ENCODE peak calls at places on chromosomes 13 and 19, in five cellular contexts. Y is heart right ventricle, K is left lung, O is brain microvascular endothelial cell, N is IMR-90. F is an unnamed sample.

GRCh38 chr19:31761281-31761913 is 412.2 kb upstream of the TSHZ3 start:
- DNase-seq in Y (no peak), K (no peak), O (no peak), N (no peak), F (no peak)

GRCh38 chr19:35943542-35944301 is 7.5 kb downstream of the LRFN3 start:
- DNase-seq in Y (no peak), K (no peak), O (no peak), N (no peak), F (no peak)

GRCh38 chr13:25978961-25979360 is 72.9 kb downstream of the SHISA2 start:
- DNase-seq in Y (no peak), K (no peak), O (no peak), N (no peak), F (no peak)

GRCh38 chr13:23654111-23655110 is 84.2 kb downstream of the TNFRSF19 start:
- DNase-seq in Y (peak), K (no peak), O (peak), N (peak), F (no peak)

GRCh38 chr13:37173214-37173613 is 67.8 kb upstream of the CSNK1A1L start:
- DNase-seq in Y (no peak), K (no peak), O (peak), N (peak), F (no peak)

GRCh38 chr19:54147676-54148075 is 10.1 kb downstream of the CNOT3 start:
- DNase-seq in Y (peak), K (no peak), O (no peak), N (peak), F (no peak)

GRCh38 chr13:76019421-76020044 is 383.4 kb downstream of the LMO7 start:
- DNase-seq in Y (peak), K (no peak), O (no peak), N (no peak), F (no peak)

GRCh38 chr13:85254641-85255040 is 544.6 kb downstream of the SLITRK6 start:
- DNase-seq in Y (no peak), K (no peak), O (no peak), N (no peak), F (no peak)

GRCh38 chr13:43895940-43896339 is 16.2 kb downstream of the LACC1 start:
- DNase-seq in Y (no peak), K (no peak), O (no peak), N (peak), F (no peak)

GRCh38 chr13:50038266-50038665 is 23.0 kb downstream of the KCNRG start:
- DNase-seq in Y (no peak), K (no peak), O (no peak), N (no peak), F (no peak)

GRCh38 chr19:14542721-14543328 is 13.4 kb downstream of the TECR start:
- DNase-seq in Y (no peak), K (no peak), O (no peak), N (no peak), F (no peak)

GRCh38 chr19:57903298-57904174 is 12.9 kb downstream of the ZNF417 start:
- DNase-seq in Y (no peak), K (no peak), O (no peak), N (peak), F (no peak)
- TF ChIP-seq CTCF in Y (peak), K (no peak), O (peak), N (peak), F (no peak)

GRCh38 chr13:27472941-27473340 is 22.6 kb upstream of the MTIF3 start:
- DNase-seq in Y (no peak), K (no peak), O (no peak), N (no peak), F (no peak)
- TF ChIP-seq CTCF in Y (no peak), K (no peak), O (no peak), N (no peak), F (no peak)

GRCh38 chr13:40993987-40994386 is 25.1 kb downstream of the ELF1 start:
- DNase-seq in Y (no peak), K (no peak), O (no peak), N (no peak), F (no peak)

GRCh38 chr13:40995997-40996396 is 23.1 kb downstream of the ELF1 start:
- DNase-seq in Y (no peak), K (no peak), O (no peak), N (no peak), F (no peak)

GRCh38 chr13:40993119-40993518 is 26.0 kb downstream of the ELF1 start:
- DNase-seq in Y (no peak), K (no peak), O (no peak), N (no peak), F (no peak)

GRCh38 chr13:40994581-40995230 is 24.4 kb downstream of the ELF1 start:
- DNase-seq in Y (no peak), K (no peak), O (no peak), N (no peak), F (no peak)

GRCh38 chr13:40992678-40993077 is 26.4 kb downstream of the ELF1 start:
- DNase-seq in Y (no peak), K (no peak), O (no peak), N (no peak), F (no peak)
- TF ChIP-seq CTCF in Y (no peak), K (no peak), O (no peak), N (no peak), F (no peak)

GRCh38 chr13:94992277-94992989 is 280.1 kb upstream of the SOX21 start:
- DNase-seq in Y (no peak), K (no peak), O (no peak), N (no peak), F (no peak)

GRCh38 chr13:94984974-94985373 is 272.6 kb upstream of the SOX21 start:
- DNase-seq in Y (no peak), K (no peak), O (no peak), N (no peak), F (no peak)

GRCh38 chr13:94987869-94988268 is 275.5 kb upstream of the SOX21 start:
- DNase-seq in Y (no peak), K (no peak), O (no peak), N (no peak), F (no peak)

GRCh38 chr13:94987081-94987480 is 274.7 kb upstream of the SOX21 start:
- DNase-seq in Y (no peak), K (no peak), O (no peak), N (no peak), F (no peak)

DNA sequence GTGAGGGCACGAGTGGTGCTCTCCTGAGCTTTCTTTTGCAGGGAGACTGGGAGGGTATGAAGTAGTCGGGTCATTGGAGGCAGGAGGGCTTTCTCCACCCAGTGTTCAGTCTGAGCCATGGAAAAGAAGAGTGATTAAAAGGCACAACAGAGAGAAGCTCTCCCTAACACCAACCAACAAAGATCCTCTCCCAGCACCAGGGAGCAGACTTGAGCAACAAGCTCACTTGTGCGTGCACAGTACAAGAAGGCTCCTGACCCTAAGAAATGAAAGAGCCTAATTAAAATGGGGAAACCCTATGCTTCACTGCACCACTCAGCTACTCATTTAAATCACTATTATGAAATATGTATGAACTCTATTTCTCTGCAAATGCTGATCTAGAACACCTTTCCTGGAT is 276.3 kb upstream of the SOX21 start:
- DNase-seq in Y (no peak), K (no peak), O (no peak), N (no peak), F (no peak)
- TF ChIP-seq CTCF in Y (no peak), K (no peak), O (peak), N (no peak), F (no peak)

DNA sequence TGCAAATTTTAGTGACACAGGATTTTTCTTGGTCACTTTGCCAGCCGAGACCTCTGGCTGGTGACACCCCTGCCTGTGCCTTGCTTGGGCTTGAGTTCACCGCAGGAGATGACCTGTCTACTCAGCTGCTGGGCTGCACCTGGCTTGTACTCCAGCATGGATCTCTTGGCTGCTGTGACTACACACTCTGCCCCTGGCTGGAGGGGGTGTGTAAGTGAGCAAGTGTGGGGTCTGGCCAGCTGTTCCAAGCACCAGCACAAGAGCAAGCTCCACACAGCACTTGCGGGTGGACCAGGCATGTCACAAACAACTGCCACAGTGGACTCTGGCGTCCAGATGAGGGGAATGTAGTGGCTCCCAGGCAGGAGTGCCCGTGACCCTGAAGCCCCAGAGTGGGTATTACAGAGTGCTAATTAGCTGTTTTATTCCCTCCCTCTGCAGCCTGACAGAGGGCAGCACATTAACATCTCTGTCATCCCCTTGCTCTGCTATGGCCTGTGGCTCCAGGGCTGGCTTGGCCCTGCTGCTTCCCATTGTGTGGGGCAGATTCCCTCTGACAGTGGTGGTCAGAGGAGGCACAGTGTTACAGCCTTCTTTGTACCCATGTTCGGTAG is 1387.2 kb downstream of the OLFM4 start:
- DNase-seq in Y (no peak), K (no peak), O (no peak), N (no peak), F (no peak)
- TF ChIP-seq CTCF in Y (no peak), K (no peak), O (no peak), N (no peak), F (no peak)

DNA sequence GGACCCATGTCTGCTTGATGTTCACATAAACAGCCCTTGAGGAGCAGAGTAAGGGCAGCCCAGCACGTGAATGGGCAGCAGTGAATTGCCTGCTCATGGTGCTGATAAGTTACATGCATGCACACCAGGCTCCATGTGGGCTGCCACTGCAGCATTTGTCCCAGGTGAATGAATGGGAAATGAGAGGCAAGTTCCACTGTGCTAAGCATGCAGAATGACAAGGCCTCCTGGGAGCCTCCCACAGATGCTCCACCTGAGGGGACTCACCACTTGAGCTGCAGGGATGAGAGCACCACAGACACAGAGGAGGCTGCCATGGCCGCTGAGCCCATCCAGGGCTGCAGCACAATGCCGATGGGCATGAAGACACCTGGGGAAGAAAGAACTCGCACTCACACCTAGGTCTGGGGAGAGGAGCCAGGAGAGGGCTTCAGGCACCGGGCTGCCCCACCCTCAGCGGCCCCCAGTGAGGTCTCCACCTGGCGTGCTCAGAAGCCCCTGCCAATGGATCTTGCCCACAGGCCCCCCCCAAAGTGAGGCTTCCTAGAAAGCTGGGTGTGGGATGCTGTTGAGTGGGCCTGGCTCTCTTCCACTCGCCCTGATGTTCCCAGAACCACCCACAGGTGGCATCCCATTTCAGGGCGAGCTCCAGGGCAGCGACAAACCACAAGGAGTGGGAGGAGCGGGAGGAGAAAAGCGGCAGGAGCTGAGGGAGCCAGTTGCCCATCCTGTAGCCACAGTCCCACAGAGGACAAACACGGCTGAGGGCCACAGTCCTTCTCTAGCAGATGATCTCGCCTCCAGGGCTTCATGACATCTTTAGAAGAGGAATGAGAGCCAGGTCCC is 73.8 kb downstream of the CCDC70 start:
- DNase-seq in Y (no peak), K (no peak), O (no peak), N (no peak), F (no peak)
- TF ChIP-seq CTCF in Y (no peak), K (no peak), O (peak), N (peak), F (no peak)

DNA sequence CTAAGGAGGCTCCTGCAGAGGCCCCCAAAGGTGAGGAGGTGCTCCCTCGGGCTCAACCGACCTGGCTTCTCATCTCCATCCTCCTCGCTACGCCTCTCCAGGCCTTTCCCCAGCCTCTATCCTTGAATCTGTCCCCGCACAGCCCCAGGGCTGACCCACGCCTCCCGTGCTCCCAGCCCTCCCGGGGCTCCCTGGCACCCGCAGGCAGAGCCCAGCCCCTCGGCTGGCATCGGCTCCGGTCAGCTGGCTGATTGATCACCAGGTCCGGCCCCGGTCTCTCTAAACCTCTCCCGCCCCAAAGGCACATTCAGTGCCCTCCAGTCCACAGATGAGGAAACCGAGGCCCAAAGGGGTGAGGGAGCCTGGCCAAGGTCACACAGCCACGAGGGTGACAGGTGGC is 2.5 kb downstream of the MYBPC2 start:
- DNase-seq in Y (no peak), K (no peak), O (no peak), N (no peak), F (no peak)
- TF ChIP-seq CTCF in Y (no peak), K (no peak), O (no peak), N (no peak), F (no peak)

GRCh38 chr13:46374710-46375109 is 12.3 kb downstream of the RUBCNL start:
- DNase-seq in Y (no peak), K (no peak), O (no peak), N (no peak), F (no peak)

GRCh38 chr13:46380242-46380641 is 6.8 kb downstream of the RUBCNL start:
- DNase-seq in Y (no peak), K (no peak), O (no peak), N (no peak), F (no peak)

GRCh38 chr13:46377554-46377953 is 9.5 kb downstream of the RUBCNL start:
- DNase-seq in Y (no peak), K (no peak), O (no peak), N (no peak), F (no peak)

GRCh38 chr13:46382224-46382623 is 4.8 kb downstream of the RUBCNL start:
- DNase-seq in Y (no peak), K (no peak), O (no peak), N (no peak), F (no peak)

GRCh38 chr13:46378411-46378810 is 8.6 kb downstream of the RUBCNL start:
- DNase-seq in Y (no peak), K (no peak), O (no peak), N (no peak), F (no peak)
- TF ChIP-seq CTCF in Y (no peak), K (no peak), O (no peak), N (no peak), F (no peak)

GRCh38 chr19:16067205-16067938 is 8.9 kb upstream of the TPM4 start:
- DNase-seq in Y (peak), K (peak), O (peak), N (peak), F (no peak)

GRCh38 chr19:16069813-16070365 is 6.4 kb upstream of the TPM4 start:
- DNase-seq in Y (no peak), K (peak), O (no peak), N (no peak), F (no peak)

GRCh38 chr19:16064209-16064889 is 11.9 kb upstream of the TPM4 start:
- DNase-seq in Y (no peak), K (no peak), O (no peak), N (no peak), F (no peak)

GRCh38 chr19:16068696-16069259 is 7.5 kb upstream of the TPM4 start:
- DNase-seq in Y (no peak), K (no peak), O (no peak), N (no peak), F (no peak)

GRCh38 chr19:16066611-16067104 is 9.6 kb upstream of the TPM4 start:
- DNase-seq in Y (no peak), K (no peak), O (peak), N (peak), F (no peak)
- TF ChIP-seq CTCF in Y (no peak), K (no peak), O (peak), N (peak), F (no peak)

GRCh38 chr19:30556230-30556711 is 184.1 kb downstream of the ZNF536 start:
- DNase-seq in Y (no peak), K (no peak), O (no peak), N (no peak), F (no peak)
- TF ChIP-seq CTCF in Y (no peak), K (no peak), O (no peak), N (no peak), F (no peak)

F was measured in activated B cell treated with CpG ODN at 0.5 μM for 24 hours.